ENCODE peak calls at places on chromosomes 4 and X, in six cellular contexts. One of them, this sample, is unnamed.

GRCh38 chr4:175745340-175745739 is 66.7 kb downstream of the GPM6A start:
- DNase-seq in neuronal stem cell: no peak
- DNase-seq in activated CD4-positive, alpha-beta T cell treated with anti-CD3 and anti-CD28 coated beads for 1 hour: no peak
- DNase-seq in HT1080: no peak
- DNase-seq in fibroblast of the aortic adventitia: no peak
- DNase-seq in NCI-H82: no peak
- DNase-seq in this sample: no peak

GRCh38 chr4:101419324-101420135 is 72.2 kb upstream of the PPP3CA start:
- DNase-seq in neuronal stem cell: peak
- DNase-seq in activated CD4-positive, alpha-beta T cell treated with anti-CD3 and anti-CD28 coated beads for 1 hour: no peak
- DNase-seq in HT1080: peak
- DNase-seq in fibroblast of the aortic adventitia: peak
- DNase-seq in NCI-H82: no peak
- DNase-seq in this sample: no peak

GRCh38 chr4:38318737-38319455 is 345.1 kb upstream of the KLF3 start:
- DNase-seq in neuronal stem cell: peak
- DNase-seq in activated CD4-positive, alpha-beta T cell treated with anti-CD3 and anti-CD28 coated beads for 1 hour: peak
- DNase-seq in HT1080: peak
- DNase-seq in fibroblast of the aortic adventitia: peak
- DNase-seq in NCI-H82: peak
- DNase-seq in this sample: peak

GRCh38 chr4:77146426-77147399 is 10.3 kb upstream of the CCNG2 start:
- DNase-seq in neuronal stem cell: no peak
- DNase-seq in activated CD4-positive, alpha-beta T cell treated with anti-CD3 and anti-CD28 coated beads for 1 hour: no peak
- DNase-seq in HT1080: no peak
- DNase-seq in fibroblast of the aortic adventitia: no peak
- DNase-seq in NCI-H82: no peak
- DNase-seq in this sample: no peak

GRCh38 chr4:24042094-24042493 is 152.2 kb upstream of the PPARGC1A start:
- DNase-seq in neuronal stem cell: no peak
- DNase-seq in activated CD4-positive, alpha-beta T cell treated with anti-CD3 and anti-CD28 coated beads for 1 hour: no peak
- DNase-seq in HT1080: peak
- DNase-seq in fibroblast of the aortic adventitia: peak
- DNase-seq in NCI-H82: no peak
- DNase-seq in this sample: no peak

GRCh38 chr4:86523333-86523732 is 70.8 kb upstream of the PTPN13 start:
- DNase-seq in neuronal stem cell: no peak
- DNase-seq in activated CD4-positive, alpha-beta T cell treated with anti-CD3 and anti-CD28 coated beads for 1 hour: no peak
- DNase-seq in HT1080: no peak
- DNase-seq in fibroblast of the aortic adventitia: no peak
- DNase-seq in NCI-H82: no peak
- DNase-seq in this sample: no peak

GRCh38 chr4:1204286-1204827 is 32.0 kb upstream of the SPON2 start:
- DNase-seq in neuronal stem cell: no peak
- DNase-seq in activated CD4-positive, alpha-beta T cell treated with anti-CD3 and anti-CD28 coated beads for 1 hour: peak
- DNase-seq in HT1080: no peak
- DNase-seq in fibroblast of the aortic adventitia: no peak
- DNase-seq in NCI-H82: no peak
- DNase-seq in this sample: peak

GRCh38 chrX:70262952-70263567 is 3.1 kb upstream of the P2RY4 start:
- DNase-seq in neuronal stem cell: peak
- DNase-seq in activated CD4-positive, alpha-beta T cell treated with anti-CD3 and anti-CD28 coated beads for 1 hour: no peak
- DNase-seq in HT1080: peak
- DNase-seq in fibroblast of the aortic adventitia: peak
- DNase-seq in NCI-H82: peak
- DNase-seq in this sample: peak

GRCh38 chr4:16079046-16079445 is 4.8 kb downstream of the PROM1 start:
- DNase-seq in neuronal stem cell: no peak
- DNase-seq in activated CD4-positive, alpha-beta T cell treated with anti-CD3 and anti-CD28 coated beads for 1 hour: no peak
- DNase-seq in HT1080: no peak
- DNase-seq in fibroblast of the aortic adventitia: no peak
- DNase-seq in NCI-H82: peak
- DNase-seq in this sample: peak

GRCh38 chrX:13432776-13433605 is 113.1 kb upstream of the ATXN3L start:
- DNase-seq in neuronal stem cell: no peak
- DNase-seq in activated CD4-positive, alpha-beta T cell treated with anti-CD3 and anti-CD28 coated beads for 1 hour: no peak
- DNase-seq in HT1080: peak
- DNase-seq in fibroblast of the aortic adventitia: peak
- DNase-seq in NCI-H82: no peak
- DNase-seq in this sample: no peak

GRCh38 chr4:151099976-151100417 is 569 bp downstream of the RPS3A start:
- DNase-seq in neuronal stem cell: no peak
- DNase-seq in activated CD4-positive, alpha-beta T cell treated with anti-CD3 and anti-CD28 coated beads for 1 hour: no peak
- DNase-seq in HT1080: no peak
- DNase-seq in fibroblast of the aortic adventitia: peak
- DNase-seq in NCI-H82: peak
- DNase-seq in this sample: no peak

GRCh38 chr4:8817813-8818062 is 53.9 kb downstream of the HMX1 start:
- DNase-seq in neuronal stem cell: no peak
- DNase-seq in activated CD4-positive, alpha-beta T cell treated with anti-CD3 and anti-CD28 coated beads for 1 hour: no peak
- DNase-seq in HT1080: no peak
- DNase-seq in fibroblast of the aortic adventitia: no peak
- DNase-seq in NCI-H82: no peak
- DNase-seq in this sample: no peak

GRCh38 chr4:15232725-15233597 is 194.9 kb upstream of the C1QTNF7 start:
- DNase-seq in neuronal stem cell: no peak
- DNase-seq in activated CD4-positive, alpha-beta T cell treated with anti-CD3 and anti-CD28 coated beads for 1 hour: no peak
- DNase-seq in HT1080: peak
- DNase-seq in fibroblast of the aortic adventitia: peak
- DNase-seq in NCI-H82: peak
- DNase-seq in this sample: peak

GRCh38 chr4:6331018-6331417 is 61.4 kb downstream of the WFS1 start:
- DNase-seq in neuronal stem cell: no peak
- DNase-seq in activated CD4-positive, alpha-beta T cell treated with anti-CD3 and anti-CD28 coated beads for 1 hour: no peak
- DNase-seq in HT1080: peak
- DNase-seq in fibroblast of the aortic adventitia: peak
- DNase-seq in NCI-H82: peak
- DNase-seq in this sample: peak

GRCh38 chr4:5884804-5885203 is 8.1 kb downstream of the CRMP1 start:
- DNase-seq in neuronal stem cell: no peak
- DNase-seq in activated CD4-positive, alpha-beta T cell treated with anti-CD3 and anti-CD28 coated beads for 1 hour: no peak
- DNase-seq in HT1080: no peak
- DNase-seq in fibroblast of the aortic adventitia: no peak
- DNase-seq in NCI-H82: no peak
- DNase-seq in this sample: no peak

GRCh38 chr4:159429693-159430035 is 326.8 kb downstream of the RAPGEF2 start:
- DNase-seq in neuronal stem cell: no peak
- DNase-seq in activated CD4-positive, alpha-beta T cell treated with anti-CD3 and anti-CD28 coated beads for 1 hour: no peak
- DNase-seq in HT1080: no peak
- DNase-seq in fibroblast of the aortic adventitia: no peak
- DNase-seq in NCI-H82: no peak
- DNase-seq in this sample: no peak

GRCh38 chr4:161828061-161828460 is 335.7 kb downstream of the FSTL5 start:
- DNase-seq in neuronal stem cell: no peak
- DNase-seq in activated CD4-positive, alpha-beta T cell treated with anti-CD3 and anti-CD28 coated beads for 1 hour: no peak
- DNase-seq in HT1080: peak
- DNase-seq in fibroblast of the aortic adventitia: no peak
- DNase-seq in NCI-H82: no peak
- DNase-seq in this sample: no peak

GRCh38 chrX:150508461-150509367 is 59.7 kb upstream of the MTM1 start:
- DNase-seq in neuronal stem cell: no peak
- DNase-seq in activated CD4-positive, alpha-beta T cell treated with anti-CD3 and anti-CD28 coated beads for 1 hour: no peak
- DNase-seq in HT1080: no peak
- DNase-seq in fibroblast of the aortic adventitia: peak
- DNase-seq in NCI-H82: no peak
- DNase-seq in this sample: no peak

GRCh38 chr4:151624606-151625565 is 135.9 kb downstream of the GATB start:
- DNase-seq in neuronal stem cell: no peak
- DNase-seq in activated CD4-positive, alpha-beta T cell treated with anti-CD3 and anti-CD28 coated beads for 1 hour: no peak
- DNase-seq in HT1080: no peak
- DNase-seq in fibroblast of the aortic adventitia: peak
- DNase-seq in NCI-H82: no peak
- DNase-seq in this sample: no peak

GRCh38 chrX:56564921-56565861 is 1.8 kb downstream of the UBQLN2 start:
- DNase-seq in neuronal stem cell: peak
- DNase-seq in activated CD4-positive, alpha-beta T cell treated with anti-CD3 and anti-CD28 coated beads for 1 hour: no peak
- DNase-seq in HT1080: peak
- DNase-seq in fibroblast of the aortic adventitia: no peak
- DNase-seq in NCI-H82: peak
- DNase-seq in this sample: no peak

GRCh38 chr4:150316332-150317205 is 238.3 kb downstream of the DCLK2 start:
- DNase-seq in neuronal stem cell: no peak
- DNase-seq in activated CD4-positive, alpha-beta T cell treated with anti-CD3 and anti-CD28 coated beads for 1 hour: no peak
- DNase-seq in HT1080: no peak
- DNase-seq in fibroblast of the aortic adventitia: peak
- DNase-seq in NCI-H82: no peak
- DNase-seq in this sample: no peak

GRCh38 chr4:87973283-87974169 is 2.0 kb upstream of the SPP1 start:
- DNase-seq in neuronal stem cell: peak
- DNase-seq in activated CD4-positive, alpha-beta T cell treated with anti-CD3 and anti-CD28 coated beads for 1 hour: peak
- DNase-seq in HT1080: peak
- DNase-seq in fibroblast of the aortic adventitia: peak
- DNase-seq in NCI-H82: peak
- DNase-seq in this sample: peak

GRCh38 chr4:163107754-163108153 is 58.9 kb downstream of the NAF1 start:
- DNase-seq in neuronal stem cell: no peak
- DNase-seq in activated CD4-positive, alpha-beta T cell treated with anti-CD3 and anti-CD28 coated beads for 1 hour: no peak
- DNase-seq in HT1080: no peak
- DNase-seq in fibroblast of the aortic adventitia: peak
- DNase-seq in NCI-H82: peak
- DNase-seq in this sample: no peak

GRCh38 chr4:821181-821591 is 4.7 kb downstream of the CPLX1 start:
- DNase-seq in neuronal stem cell: no peak
- DNase-seq in activated CD4-positive, alpha-beta T cell treated with anti-CD3 and anti-CD28 coated beads for 1 hour: no peak
- DNase-seq in HT1080: no peak
- DNase-seq in fibroblast of the aortic adventitia: no peak
- DNase-seq in NCI-H82: no peak
- DNase-seq in this sample: no peak

GRCh38 chrX:134236690-134237362 is at the start of gene CCDC160:
- DNase-seq in neuronal stem cell: peak
- DNase-seq in activated CD4-positive, alpha-beta T cell treated with anti-CD3 and anti-CD28 coated beads for 1 hour: no peak
- DNase-seq in HT1080: peak
- DNase-seq in fibroblast of the aortic adventitia: no peak
- DNase-seq in NCI-H82: peak
- DNase-seq in this sample: peak

GRCh38 chrX:106286053-106286650 is 118.0 kb downstream of the PWWP3B start:
- DNase-seq in neuronal stem cell: no peak
- DNase-seq in activated CD4-positive, alpha-beta T cell treated with anti-CD3 and anti-CD28 coated beads for 1 hour: no peak
- DNase-seq in HT1080: peak
- DNase-seq in fibroblast of the aortic adventitia: no peak
- DNase-seq in NCI-H82: no peak
- DNase-seq in this sample: no peak

This sample was measured in WERI-Rb-1.